ENCODE peak calls at places on chromosomes 4 and X, in five cellular contexts. L is Peyer's patch, X is RWPE2, K is left ventricle myocardium inferior, I is transverse colon. P is an unnamed sample. For H3K4me1, the result is how much of the 10 kb centered on the place peaks cover.

GRCh38 chrX:126300401-126300800 is 134.3 kb upstream of the DCAF12L2 start:
- DNase-seq in X (no peak), K (no peak), I (no peak), L (no peak), P (no peak)

GRCh38 chr4:79325436-79325835 is 425 bp downstream of the NAA11 start:
- DNase-seq in X (no peak), L (no peak), I (no peak), K (no peak), P (no peak)

GRCh38 chr4:110197421-110198398 is 705 bp downstream of the ELOVL6 start:
- DNase-seq in I (peak), X (peak), K (peak), L (peak), P (peak)

GRCh38 chrX:6678313-6678712 is 143.4 kb upstream of the VCX3A start:
- DNase-seq in X (no peak), L (no peak), K (no peak), I (no peak), P (no peak)

GRCh38 chr4:127045872-127046271 is 586.9 kb upstream of the INTU start:
- DNase-seq in X (no peak), K (no peak), L (no peak), I (no peak), P (no peak)

GRCh38 chr4:172688536-172688935 is 480.1 kb upstream of the GALNT7 start:
- DNase-seq in X (no peak), I (no peak), K (no peak), L (no peak), P (no peak)

GRCh38 chr4:173801361-173801760 is 271.3 kb upstream of the HAND2 start:
- DNase-seq in K (no peak), I (no peak), X (no peak), L (no peak), P (no peak)

GRCh38 chr4:62670509-62670908 is 1470.4 kb downstream of the ADGRL3 start:
- DNase-seq in K (no peak), I (no peak), X (no peak), L (no peak), P (peak)

GRCh38 chrX:69073241-69073640 is 92.0 kb downstream of the PJA1 start:
- DNase-seq in K (no peak), L (no peak), X (no peak), I (no peak), P (no peak)

GRCh38 chr4:123659262-123659661 is 262.7 kb downstream of the SPRY1 start:
- DNase-seq in X (no peak), K (no peak), I (no peak), L (no peak), P (no peak)

GRCh38 chr4:123659759-123660158 is 263.2 kb downstream of the SPRY1 start:
- DNase-seq in I (no peak), L (no peak), X (no peak), K (no peak), P (no peak)

GRCh38 chr4:123666486-123666885 is 269.9 kb downstream of the SPRY1 start:
- DNase-seq in K (no peak), L (no peak), I (no peak), X (no peak), P (no peak)

GRCh38 chr4:123661080-123661737 is 264.6 kb downstream of the SPRY1 start:
- DNase-seq in L (no peak), K (no peak), I (no peak), X (no peak), P (no peak)

GRCh38 chr4:123662827-123663226 is 266.2 kb downstream of the SPRY1 start:
- DNase-seq in K (no peak), I (no peak), X (no peak), L (no peak), P (no peak)
- H3K4me3 ChIP-seq in K (no peak), I (no peak), X (no peak), L (no peak), P (no peak)

DNA sequence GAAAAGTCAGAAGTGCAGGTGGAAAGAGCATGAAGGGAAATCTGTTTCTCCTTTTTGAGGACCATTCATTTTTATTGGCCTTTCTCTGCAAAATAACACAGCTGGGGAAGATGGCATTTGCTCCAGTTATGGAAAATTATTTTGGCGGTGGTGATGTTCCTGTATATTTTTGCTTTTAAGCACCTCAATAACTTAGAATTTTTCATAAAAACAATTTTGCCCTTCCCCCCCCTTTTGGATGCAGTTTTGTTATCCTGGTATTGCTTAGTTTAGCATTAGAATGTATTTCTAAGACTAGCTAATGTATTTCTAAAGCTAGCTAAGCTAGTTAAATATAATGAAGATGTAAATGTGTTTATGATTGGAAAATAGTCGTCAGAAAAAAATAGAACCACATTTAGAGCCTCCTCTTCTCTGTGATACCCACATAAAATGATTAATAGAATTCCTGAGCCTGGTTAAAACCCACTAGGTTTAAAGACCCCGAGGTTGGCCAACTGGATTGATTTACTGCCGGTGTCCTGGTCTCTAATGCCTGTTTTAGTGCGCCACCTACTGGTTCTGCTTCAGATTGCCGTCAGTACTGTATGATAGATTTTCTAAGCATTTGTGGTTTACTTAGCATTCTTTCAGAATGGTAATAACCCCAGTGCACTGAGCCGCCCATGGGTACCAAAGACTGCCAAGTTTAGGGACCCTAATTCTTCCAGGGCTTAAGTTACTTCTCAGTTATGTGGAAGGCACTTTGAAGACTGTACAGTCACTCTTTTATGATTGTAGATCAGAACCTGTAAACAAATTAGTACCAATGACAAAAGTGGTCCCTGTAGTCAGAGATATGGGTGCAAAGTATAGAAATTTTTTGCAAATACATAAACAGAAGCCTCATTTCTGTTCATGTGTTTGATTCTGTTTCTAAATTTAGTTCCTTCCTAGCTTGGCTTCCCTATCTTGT is 11.4 kb downstream of the KLF3 start:
- DNase-seq in I (peak), X (no peak), K (peak), L (no peak), P (no peak)
- H3K4me1 ChIP-seq in I (half or more), X (half or more), K (half or more), L (under half), P (half or more)

DNA sequence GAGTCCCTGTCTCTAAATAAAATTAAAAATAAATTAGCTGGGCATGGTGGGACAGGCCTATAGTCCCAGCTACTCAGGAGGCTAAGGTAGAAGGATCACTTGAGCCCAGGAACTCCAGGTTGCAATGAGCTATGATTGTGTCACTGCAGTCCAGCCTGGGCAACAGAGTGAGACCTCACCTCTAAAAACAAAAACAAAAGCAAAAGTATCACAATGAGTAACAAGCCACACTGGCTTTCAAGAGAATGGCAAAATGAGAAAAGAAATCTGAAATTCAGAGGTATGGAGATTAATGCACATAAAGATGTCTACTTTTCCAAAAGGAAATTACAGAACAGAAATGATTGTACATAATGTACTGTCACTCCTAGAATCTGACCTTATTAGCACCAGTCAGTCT is 102.8 kb downstream of the SH3RF1 start:
- DNase-seq in I (no peak), X (no peak), K (no peak), L (no peak), P (no peak)
- H3K27ac ChIP-seq in I (no peak), X (no peak), K (no peak), L (no peak), P (no peak)

DNA sequence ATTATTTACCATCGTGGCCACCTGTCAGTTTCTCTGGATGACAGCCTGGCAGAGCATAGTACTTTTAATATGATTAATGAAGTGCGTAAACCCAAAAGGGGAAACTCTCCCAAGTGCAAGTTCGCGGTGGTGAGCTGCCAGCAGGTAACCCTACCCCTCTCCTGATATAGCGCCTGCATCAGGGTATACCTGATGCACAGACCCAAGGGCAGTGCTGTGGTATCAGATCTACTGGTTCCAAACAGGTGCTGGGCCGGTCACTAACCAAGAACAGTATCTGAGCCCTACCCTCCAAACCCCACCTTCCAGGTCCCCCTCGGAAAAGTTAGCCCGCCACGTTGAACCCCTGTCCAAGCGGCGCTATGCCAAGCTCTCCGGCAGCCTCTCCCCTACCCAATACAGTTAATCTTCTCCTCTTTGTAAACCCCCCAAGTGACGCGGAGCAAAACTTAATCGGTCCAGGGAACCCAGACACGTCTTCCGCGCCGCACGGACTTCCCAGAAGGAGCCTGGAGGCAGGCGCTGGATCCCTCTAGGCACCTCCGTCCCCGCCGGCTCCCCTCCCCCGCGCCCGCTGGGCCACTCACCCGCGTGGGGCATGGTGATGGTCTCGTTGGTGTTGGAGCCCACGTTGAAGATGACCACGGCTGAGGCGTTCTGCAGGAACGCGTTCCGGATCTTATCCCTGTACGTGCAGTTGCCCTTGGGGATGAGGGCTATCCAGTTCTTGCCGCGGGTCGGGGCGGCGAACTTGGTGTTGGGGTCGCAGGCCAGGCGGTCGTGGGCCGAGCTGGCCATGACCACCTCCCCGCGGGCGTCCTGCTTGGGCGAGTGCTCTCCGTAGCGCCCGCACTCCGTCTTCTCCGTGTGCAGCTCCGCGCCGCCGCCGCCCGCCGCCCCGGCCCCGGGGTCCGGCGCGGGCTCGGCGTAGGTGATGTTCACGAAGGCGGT is 1.3 kb downstream of the RNF150 start:
- DNase-seq in L (peak), X (no peak), K (peak), I (peak), P (peak)
- H3K4me3 ChIP-seq in L (peak), X (peak), K (peak), I (peak), P (peak)

GRCh38 chr4:71608674-71609062 is 175.2 kb downstream of the GC start:
- DNase-seq in X (no peak), L (no peak), I (no peak), K (no peak), P (no peak)

GRCh38 chr4:71607109-71607508 is 176.8 kb downstream of the GC start:
- DNase-seq in I (no peak), X (no peak), L (no peak), K (no peak), P (no peak)

GRCh38 chr4:71602271-71602890 is 181.5 kb downstream of the GC start:
- DNase-seq in X (no peak), L (no peak), I (no peak), K (no peak), P (no peak)

GRCh38 chr4:71607780-71608673 is 175.9 kb downstream of the GC start:
- DNase-seq in I (no peak), L (no peak), X (no peak), K (no peak), P (no peak)

DNA sequence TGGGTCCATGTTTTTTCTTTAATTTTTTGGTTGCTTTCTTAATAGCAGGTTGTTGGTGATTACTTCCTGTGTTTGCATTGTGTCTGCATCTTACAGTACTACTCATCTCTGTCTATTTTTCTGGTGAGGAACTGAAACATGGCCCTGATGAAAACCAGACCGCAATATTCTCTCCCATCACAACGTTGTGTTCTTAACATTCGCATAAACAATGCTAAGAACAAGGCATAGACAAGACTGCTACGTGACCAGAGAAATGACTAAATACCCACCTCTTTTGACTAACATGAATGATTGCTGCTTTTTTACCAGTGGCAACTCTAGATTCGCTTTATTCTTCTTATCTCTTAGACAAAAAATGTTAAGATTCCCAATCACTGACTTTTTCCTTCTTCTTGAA is 179.1 kb downstream of the GC start:
- DNase-seq in I (no peak), L (no peak), K (no peak), X (no peak), P (no peak)
- H3K4me1 ChIP-seq in I (under half), L (under half), K (under half), X (under half), P (under half)

DNA sequence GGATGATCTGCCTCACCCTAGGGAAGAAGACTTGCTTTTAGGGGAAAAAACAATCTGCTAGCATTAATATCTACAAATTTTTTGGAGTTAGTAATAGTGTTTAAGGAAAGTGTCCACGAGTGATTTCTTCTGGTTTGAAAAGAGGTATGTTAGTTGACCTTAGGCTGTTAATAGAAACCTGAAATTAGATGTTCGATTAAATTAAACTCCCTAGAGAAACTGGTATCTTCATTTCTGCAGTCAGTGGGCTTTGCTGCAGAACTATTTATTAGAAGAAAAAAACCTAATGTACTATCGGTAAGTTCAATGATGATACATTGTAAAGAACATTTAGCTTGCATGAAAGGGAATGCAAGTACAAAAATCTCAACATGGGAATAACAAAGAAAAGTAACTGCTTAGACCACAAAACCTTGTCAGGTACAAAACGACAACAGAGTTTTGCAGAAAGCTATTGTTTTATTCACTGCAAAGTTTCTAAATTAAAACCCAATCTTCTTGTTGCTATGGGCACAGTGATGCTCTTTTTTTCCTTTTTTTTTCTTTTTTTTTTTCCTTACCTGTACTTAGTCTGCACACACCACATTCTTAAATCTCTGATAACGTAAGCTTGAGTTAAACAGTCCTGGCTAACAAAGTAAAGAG is 2.0 kb downstream of the KLF3 start:
- DNase-seq in K (no peak), I (no peak), L (no peak), X (no peak), P (no peak)
- H3K27ac ChIP-seq in K (peak), I (peak), L (peak), X (peak), P (peak)

GRCh38 chr4:17812801-17813200 is 2.0 kb downstream of the NCAPG start:
- DNase-seq in K (no peak), L (no peak), I (no peak), X (no peak), P (no peak)
- H3K4me3 ChIP-seq in K (no peak), L (no peak), I (no peak), X (peak), P (no peak)

GRCh38 chr4:118754890-118755289 is 69.7 kb downstream of the METTL14 start:
- DNase-seq in K (no peak), I (no peak), X (no peak), L (no peak), P (no peak)

GRCh38 chr4:118751634-118752293 is 66.6 kb downstream of the METTL14 start:
- DNase-seq in L (no peak), K (no peak), I (no peak), X (no peak), P (no peak)

GRCh38 chr4:118753685-118754084 is 68.5 kb downstream of the METTL14 start:
- DNase-seq in X (no peak), I (no peak), K (no peak), L (no peak), P (no peak)

GRCh38 chr4:118752551-118752950 is 67.4 kb downstream of the METTL14 start:
- DNase-seq in K (no peak), X (no peak), I (no peak), L (no peak), P (no peak)

GRCh38 chr4:118753096-118753495 is 67.9 kb downstream of the METTL14 start:
- DNase-seq in I (no peak), K (no peak), X (no peak), L (no peak), P (no peak)
- H3K4me1 ChIP-seq in I (half or more), K (half or more), X (under half), L (under half), P (half or more)